ENCODE peak calls at places on chromosomes 5 and 9, in eight cellular contexts. M is left lung; D is CD8-positive, alpha-beta T cell; Y is breast epithelium; W is SK-N-SH; I is A549; Z is lower lobe of right lung; P is small intestine. S is an unnamed sample.

GRCh38 chr5:31962928-31963327 is 211.2 kb downstream of the GOLPH3 start:
- DNase-seq in M (no peak), D (no peak), Y (peak), W (peak), I (no peak), Z (no peak), P (no peak), S (no peak)

GRCh38 chr9:40907657-40908624 is 220.5 kb downstream of the FOXD4L6 start:
- DNase-seq in M (no peak), D (no peak), Y (no peak), W (no peak), I (no peak), Z (no peak), P (no peak), S (no peak)

GRCh38 chr5:59487838-59488729 is 405.4 kb downstream of the PDE4D start:
- DNase-seq in M (no peak), D (no peak), Y (no peak), W (no peak), I (peak), Z (no peak), P (no peak), S (no peak)

GRCh38 chr5:179120951-179121666 is 60.9 kb downstream of the ZNF354C start:
- DNase-seq in M (peak), D (no peak), Y (no peak), W (no peak), I (no peak), Z (peak), P (no peak), S (no peak)

GRCh38 chr5:41410737-41411136 is 99.7 kb downstream of the PLCXD3 start:
- DNase-seq in M (no peak), D (no peak), Y (no peak), W (no peak), I (peak), Z (no peak), P (no peak), S (no peak)

GRCh38 chr9:136437430-136437829 is 2.2 kb downstream of the INPP5E start:
- DNase-seq in M (no peak), D (no peak), Y (no peak), W (no peak), I (no peak), Z (no peak), P (no peak), S (no peak)

GRCh38 chr9:31585158-31585557 is 799.3 kb upstream of the ACO1 start:
- DNase-seq in M (no peak), D (no peak), Y (no peak), W (no peak), I (no peak), Z (no peak), P (no peak), S (no peak)

GRCh38 chr9:20528253-20528652 is 94.0 kb downstream of the MLLT3 start:
- DNase-seq in M (no peak), D (no peak), Y (no peak), W (no peak), I (no peak), Z (no peak), P (no peak), S (no peak)

GRCh38 chr9:37727002-37727401 is 26.6 kb upstream of the TRMT10B start:
- DNase-seq in M (no peak), D (no peak), Y (no peak), W (no peak), I (no peak), Z (no peak), P (no peak), S (no peak)

GRCh38 chr5:180142824-180143610 is 66.0 kb downstream of the RASGEF1C start:
- DNase-seq in M (no peak), D (no peak), Y (peak), W (no peak), I (no peak), Z (no peak), P (no peak), S (no peak)

GRCh38 chr9:13902286-13902685 is 411.7 kb downstream of the NFIB start:
- DNase-seq in M (no peak), D (no peak), Y (no peak), W (no peak), I (no peak), Z (no peak), P (no peak), S (no peak)

GRCh38 chr5:157328277-157328912 is 62.5 kb downstream of the CYFIP2 start:
- DNase-seq in M (no peak), D (no peak), Y (peak), W (peak), I (peak), Z (peak), P (peak), S (peak)

GRCh38 chr9:37191403-37192089 is 71.2 kb downstream of the ZCCHC7 start:
- DNase-seq in M (no peak), D (no peak), Y (no peak), W (no peak), I (no peak), Z (no peak), P (no peak), S (no peak)

GRCh38 chr9:37778534-37778933 is 6.3 kb downstream of the EXOSC3 start:
- DNase-seq in M (no peak), D (no peak), Y (no peak), W (no peak), I (no peak), Z (no peak), P (no peak), S (no peak)

GRCh38 chr5:74870299-74871067 is 4.3 kb upstream of the FAM169A start:
- DNase-seq in M (no peak), D (no peak), Y (no peak), W (no peak), I (no peak), Z (no peak), P (no peak), S (no peak)

GRCh38 chr9:119544492-119544891 is 175.3 kb upstream of the BRINP1 start:
- DNase-seq in M (no peak), D (no peak), Y (no peak), W (no peak), I (no peak), Z (no peak), P (no peak), S (no peak)

GRCh38 chr5:38072295-38072694 is 186.1 kb upstream of the EGFLAM start:
- DNase-seq in M (no peak), D (no peak), Y (no peak), W (no peak), I (no peak), Z (no peak), P (no peak), S (no peak)

GRCh38 chr5:116885825-116886224 is 311.2 kb upstream of the SEMA6A start:
- DNase-seq in M (no peak), D (no peak), Y (no peak), W (no peak), I (no peak), Z (no peak), P (no peak), S (no peak)

GRCh38 chr5:82277613-82277986 is 554 bp downstream of the RPS23 start:
- DNase-seq in M (no peak), D (no peak), Y (no peak), W (peak), I (no peak), Z (no peak), P (no peak), S (no peak)

GRCh38 chr9:113753398-113754119 is 122.5 kb upstream of the ZNF618 start:
- DNase-seq in M (no peak), D (no peak), Y (no peak), W (no peak), I (no peak), Z (no peak), P (no peak), S (no peak)

GRCh38 chr5:121006206-121006605 is 542.1 kb downstream of the PRR16 start:
- DNase-seq in M (no peak), D (no peak), Y (no peak), W (no peak), I (no peak), Z (no peak), P (peak), S (no peak)

GRCh38 chr9:132585954-132586829 is 3.8 kb downstream of the BARHL1 start:
- DNase-seq in M (no peak), D (no peak), Y (no peak), W (peak), I (no peak), Z (no peak), P (no peak), S (no peak)

GRCh38 chr9:92954078-92954861 is 6.9 kb downstream of the FGD3 start:
- DNase-seq in M (no peak), D (peak), Y (peak), W (no peak), I (no peak), Z (no peak), P (peak), S (peak)

GRCh38 chr5:14580037-14581034 is 1.3 kb upstream of the OTULINL start:
- DNase-seq in M (no peak), D (no peak), Y (no peak), W (no peak), I (no peak), Z (no peak), P (peak), S (no peak)

GRCh38 chr9:138038244-138038671 is 160.7 kb downstream of the CACNA1B start:
- DNase-seq in M (no peak), D (no peak), Y (peak), W (peak), I (no peak), Z (no peak), P (no peak), S (no peak)

GRCh38 chr9:125233678-125234077 is 7.5 kb downstream of the HSPA5 start:
- DNase-seq in M (no peak), D (no peak), Y (no peak), W (no peak), I (peak), Z (no peak), P (peak), S (peak)

GRCh38 chr9:14307989-14308750 is 5.8 kb downstream of the NFIB start:
- DNase-seq in M (no peak), D (no peak), Y (no peak), W (no peak), I (no peak), Z (no peak), P (peak), S (no peak)

GRCh38 chr9:127833555-127833954 is 20.9 kb downstream of the ENG start:
- DNase-seq in M (no peak), D (no peak), Y (no peak), W (no peak), I (no peak), Z (no peak), P (no peak), S (peak)

GRCh38 chr9:127837346-127837745 is 17.1 kb downstream of the ENG start:
- DNase-seq in M (no peak), D (no peak), Y (no peak), W (no peak), I (no peak), Z (no peak), P (no peak), S (no peak)

GRCh38 chr9:127832248-127832647 is 22.2 kb downstream of the ENG start:
- DNase-seq in M (no peak), D (no peak), Y (no peak), W (no peak), I (no peak), Z (no peak), P (no peak), S (no peak)

GRCh38 chr9:127838375-127839078 is 15.9 kb downstream of the ENG start:
- DNase-seq in M (peak), D (no peak), Y (no peak), W (no peak), I (peak), Z (peak), P (no peak), S (peak)

DNA sequence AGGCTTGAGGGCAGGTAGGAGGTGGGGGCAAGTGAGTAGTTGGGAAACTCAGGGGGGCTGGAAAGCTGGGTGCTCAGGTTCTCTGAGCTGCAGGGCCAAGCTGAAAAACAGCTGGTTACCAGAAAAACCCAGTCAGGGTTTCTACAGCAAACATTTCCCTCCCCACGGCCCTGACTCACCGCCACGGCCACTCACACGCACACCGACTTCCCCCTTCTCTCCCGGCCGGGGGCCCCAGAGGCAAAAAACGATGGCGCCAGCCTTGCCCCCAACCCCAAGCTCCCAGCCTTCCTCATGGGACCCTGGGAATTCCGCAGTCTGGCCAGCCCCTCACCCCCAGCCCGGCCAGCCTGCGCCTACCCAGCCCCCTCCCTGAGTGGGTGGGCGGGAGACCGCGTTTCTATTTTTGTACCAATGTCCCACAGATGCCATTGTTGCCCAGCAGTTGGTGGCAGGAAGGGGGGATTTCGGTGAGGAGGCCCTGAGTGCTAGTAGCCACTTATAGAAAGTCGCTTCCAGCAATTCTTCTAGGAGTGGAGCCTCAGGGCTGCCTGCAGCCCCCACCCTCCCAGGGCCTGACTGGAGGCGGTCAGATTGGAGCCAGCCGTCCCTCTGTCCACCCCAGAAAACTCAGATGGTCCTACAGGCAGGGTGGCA is 18.4 kb downstream of the ENG start:
- DNase-seq in M (peak), D (no peak), Y (no peak), W (no peak), I (no peak), Z (peak), P (no peak), S (no peak)
- H3K4me3 ChIP-seq in M (no peak), D (no peak), Y (no peak), W (no peak), I (no peak), Z (peak), P (no peak), S (no peak)

DNA sequence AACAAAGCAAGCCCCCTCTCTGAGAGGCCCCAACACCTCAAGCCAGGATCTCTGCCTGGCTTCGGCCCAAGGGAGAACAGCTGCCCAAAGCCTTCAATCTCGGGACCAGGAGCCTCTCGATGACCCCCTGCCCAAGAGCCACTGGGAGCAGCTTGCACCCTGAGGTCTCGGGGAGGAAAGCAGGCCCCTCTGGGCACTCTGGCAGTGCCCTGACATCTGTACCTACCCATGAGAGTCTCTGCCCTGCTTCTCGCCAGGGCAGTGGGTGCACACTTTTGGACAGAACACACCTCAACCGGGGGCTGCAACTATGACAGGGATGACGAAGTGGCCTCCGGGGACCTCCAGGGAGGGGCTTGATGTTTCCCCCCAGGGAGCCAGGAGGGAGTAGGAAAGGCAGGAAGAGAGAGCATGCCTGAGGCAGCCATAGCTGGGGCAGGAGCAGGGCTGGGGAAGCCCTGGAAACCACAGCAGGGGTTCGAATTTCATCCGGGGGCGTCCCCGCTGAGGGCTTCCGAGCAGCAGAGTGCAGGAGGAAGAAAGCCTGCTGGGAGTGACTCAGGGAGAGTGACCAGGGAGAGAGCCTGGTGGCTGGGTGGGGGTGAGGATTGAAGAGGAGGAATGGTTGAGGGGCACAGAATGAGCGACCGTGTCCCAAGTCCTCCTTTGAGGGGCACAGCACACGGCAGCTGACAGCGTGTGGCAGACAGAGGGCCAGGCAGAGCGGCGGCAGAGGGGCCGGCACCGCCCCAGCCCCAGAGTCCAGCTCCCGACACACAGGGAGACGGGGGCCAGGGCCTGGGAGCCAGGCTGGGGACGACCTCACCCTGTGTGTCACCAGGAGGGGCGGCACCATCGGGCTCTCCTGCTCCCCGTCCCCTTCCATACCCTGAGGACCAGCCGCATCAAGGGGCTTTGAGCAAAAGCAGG is 1.8 kb downstream of the LPCAT1 start:
- DNase-seq in M (peak), D (no peak), Y (no peak), W (peak), I (no peak), Z (peak), P (no peak), S (peak)
- H3K27ac ChIP-seq in M (peak), D (peak), Y (no peak), W (no peak), I (peak), Z (peak), P (no peak), S (no peak)

DNA sequence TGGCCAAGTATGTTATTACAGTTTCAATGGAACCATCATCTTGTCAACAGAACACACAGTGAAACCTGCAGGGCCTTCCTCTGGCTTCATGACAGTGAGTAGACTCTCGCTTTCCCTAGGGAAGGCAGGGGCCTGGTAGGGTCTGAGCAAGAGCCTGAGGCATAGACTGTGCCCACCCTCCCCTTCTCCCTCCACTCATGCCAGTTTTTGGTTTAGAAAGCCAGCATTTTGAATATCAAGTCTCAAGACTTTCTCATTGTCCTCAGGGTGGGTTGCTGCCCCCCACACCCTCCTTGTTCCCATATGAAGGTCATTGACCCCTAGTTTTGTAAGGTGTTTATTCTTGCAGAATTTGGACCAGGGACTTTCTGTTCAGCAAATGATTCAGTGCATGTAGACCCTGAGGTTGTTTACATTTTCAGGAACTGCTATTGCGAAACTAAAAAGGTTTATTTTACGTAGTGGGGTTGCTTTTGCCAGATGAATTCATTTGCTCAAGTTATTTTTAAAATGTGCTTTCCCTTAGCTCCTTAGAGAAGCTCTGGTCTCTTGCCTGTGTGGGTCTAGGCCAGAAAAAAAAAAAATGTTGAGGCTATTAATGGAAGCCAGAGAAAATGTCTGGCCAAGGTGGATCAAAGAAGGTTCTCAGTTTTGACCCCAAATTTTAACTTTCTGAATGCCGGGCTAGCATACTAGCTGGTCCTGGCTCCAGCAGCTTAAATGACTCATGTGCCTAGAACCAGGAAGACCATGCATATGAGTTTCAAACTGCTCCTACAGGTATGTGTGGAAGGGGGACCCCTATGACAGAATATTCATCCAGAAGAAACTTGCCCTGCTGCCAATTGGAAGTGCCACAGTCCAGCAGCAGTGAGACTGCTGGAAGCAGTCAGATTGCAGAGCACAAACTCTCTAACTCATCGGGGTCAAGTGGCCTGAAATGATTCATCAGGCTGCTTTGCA is 10.1 kb upstream of the MOB3B start:
- DNase-seq in M (no peak), D (no peak), Y (peak), W (no peak), I (peak), Z (no peak), P (no peak), S (peak)
- H3K4me3 ChIP-seq in M (no peak), D (no peak), Y (no peak), W (no peak), I (no peak), Z (no peak), P (no peak), S (no peak)

GRCh38 chr9:76921161-76921560 is 15.2 kb upstream of the PRUNE2 start:
- DNase-seq in M (no peak), D (no peak), Y (no peak), W (no peak), I (no peak), Z (no peak), P (no peak), S (no peak)

GRCh38 chr9:76926846-76927245 is 20.9 kb upstream of the PRUNE2 start:
- DNase-seq in M (no peak), D (no peak), Y (no peak), W (no peak), I (no peak), Z (no peak), P (no peak), S (no peak)

GRCh38 chr9:76927540-76928240 is 21.8 kb upstream of the PRUNE2 start:
- DNase-seq in M (no peak), D (no peak), Y (no peak), W (no peak), I (no peak), Z (no peak), P (no peak), S (no peak)

DNA sequence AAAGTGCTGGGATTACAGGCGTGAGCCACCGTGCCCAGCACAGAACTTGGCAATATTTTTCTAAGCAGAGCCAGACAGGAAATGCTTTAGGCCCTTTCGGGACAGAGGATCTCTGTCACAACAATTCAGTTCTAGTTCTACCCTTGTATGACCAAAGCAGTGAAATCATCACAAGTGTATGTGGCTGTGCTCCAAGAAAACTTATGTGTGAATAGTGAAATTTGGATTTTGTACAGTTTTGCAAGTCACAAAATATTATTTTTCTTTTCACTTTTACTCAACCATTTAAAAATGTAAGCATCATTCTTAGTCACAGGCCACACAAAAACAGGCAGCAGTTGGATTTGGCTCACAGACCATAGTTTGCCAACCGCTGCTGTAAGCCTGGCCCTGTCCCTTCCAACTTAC is 20.4 kb upstream of the PRUNE2 start:
- DNase-seq in M (no peak), D (no peak), Y (no peak), W (no peak), I (no peak), Z (no peak), P (no peak), S (no peak)
- H3K27ac ChIP-seq in M (no peak), D (no peak), Y (no peak), W (no peak), I (no peak), Z (no peak), P (no peak), S (no peak)

GRCh38 chr5:125106881-125107280 is 360.4 kb upstream of the ZNF608 start:
- DNase-seq in M (no peak), D (no peak), Y (no peak), W (no peak), I (no peak), Z (no peak), P (no peak), S (no peak)
- H3K4me3 ChIP-seq in M (no peak), D (no peak), Y (no peak), W (no peak), I (no peak), Z (no peak), P (no peak), S (no peak)